ENCODE peak calls at places on chromosomes 5 and 9, in six cellular contexts. R, W, M, I, L and O are unnamed samples.

GRCh38 chr5:147208134-147208533 is 26.7 kb upstream of the STK32A start:
- DNase-seq in W (no peak), L (no peak), I (no peak), R (no peak), M (peak), O (no peak)

GRCh38 chr5:67538855-67539506 is 342.4 kb upstream of the CD180 start:
- DNase-seq in R (no peak), W (no peak), L (no peak), I (no peak), M (no peak), O (no peak)

GRCh38 chr9:113409883-113410206 is 630 bp downstream of the POLE3 start:
- DNase-seq in W (no peak), I (no peak), R (no peak), M (no peak), L (no peak), O (no peak)

GRCh38 chr9:122904466-122904822 is 715 bp downstream of the RC3H2 start:
- DNase-seq in L (no peak), R (peak), I (peak), W (no peak), M (no peak), O (no peak)

GRCh38 chr9:93062364-93062763 is 3.9 kb downstream of the SUSD3 start:
- DNase-seq in M (no peak), R (no peak), I (no peak), L (no peak), W (no peak), O (no peak)

GRCh38 chr5:150302301-150303069 is at the start of gene ARSI:
- DNase-seq in R (peak), W (peak), I (no peak), L (no peak), M (no peak), O (peak)

GRCh38 chr9:89542461-89543021 is 44.6 kb upstream of the SEMA4D start:
- DNase-seq in I (peak), W (no peak), L (no peak), R (no peak), M (peak), O (no peak)

GRCh38 chr5:6202615-6203365 is 175.6 kb downstream of the MED10 start:
- DNase-seq in M (no peak), R (no peak), I (no peak), L (no peak), W (no peak), O (no peak)

GRCh38 chr9:123087359-123087888 is 54.0 kb downstream of the GPR21 start:
- DNase-seq in L (no peak), I (no peak), R (no peak), M (no peak), W (peak), O (no peak)